ENCODE peak calls at places on chromosomes 1 and 21, in five cellular contexts. W is coronary artery, D is nephron progenitor cell, L is IMR-90, Y is osteoblast. U is an unnamed sample.

GRCh38 chr1:237814319-237814924 is 76.3 kb downstream of the ZP4 start:
- DNase-seq in W (no peak), D (no peak), L (peak; percentile 14), Y (peak; percentile 29), U (no peak)

GRCh38 chr1:180415985-180416633 is 86.3 kb downstream of the ACBD6 start:
- DNase-seq in W (no peak), D (no peak), L (peak; percentile 55), Y (peak; percentile 78), U (no peak)

GRCh38 chr1:91891969-91892368 is 6.0 kb upstream of the TGFBR3 start:
- DNase-seq in W (no peak), D (no peak), L (peak; percentile 54), Y (no peak), U (no peak)

GRCh38 chr1:57655161-57655560 is 231.3 kb upstream of the DAB1 start:
- DNase-seq in W (no peak), D (no peak), L (no peak), Y (no peak), U (no peak)

GRCh38 chr1:150995896-150996295 is 10.8 kb downstream of the MINDY1 start:
- DNase-seq in W (no peak), D (peak; percentile 56), L (no peak), Y (no peak), U (no peak)

GRCh38 chr1:200346744-200347143 is 63.1 kb downstream of the ZNF281 start:
- DNase-seq in W (no peak), D (no peak), L (peak; percentile 63), Y (no peak), U (no peak)

GRCh38 chr1:228308085-228308601 is 98.5 kb downstream of the TRIM11 start:
- DNase-seq in W (peak; percentile 49), D (no peak), L (no peak), Y (no peak), U (peak; percentile 65)

GRCh38 chr1:16944038-16944437 is 22.3 kb downstream of the CROCC start:
- DNase-seq in W (no peak), D (no peak), L (no peak), Y (no peak), U (no peak)

GRCh38 chr1:179080866-179081695 is 789 bp upstream of the TOR3A start:
- DNase-seq in W (no peak), D (no peak), L (no peak), Y (no peak), U (no peak)

GRCh38 chr1:33824321-33824720 is 39.6 kb upstream of the HMGB4 start:
- DNase-seq in W (no peak), D (no peak), L (no peak), Y (no peak), U (no peak)

GRCh38 chr1:247331172-247331525 is 518 bp downstream of the ZNF496 start:
- DNase-seq in W (peak; percentile 85), D (peak; percentile 78), L (peak; percentile 78), Y (peak; percentile 99), U (peak; percentile 90)

GRCh38 chr1:180136311-180136967 is 18.2 kb upstream of the QSOX1 start:
- DNase-seq in W (no peak), D (no peak), L (peak; percentile 35), Y (no peak), U (no peak)

GRCh38 chr1:212856755-212857154 is 1.3 kb upstream of the FLVCR1 start:
- DNase-seq in W (no peak), D (no peak), L (no peak), Y (no peak), U (no peak)

GRCh38 chr1:52748119-52748518 is 21.9 kb downstream of the ZYG11B start:
- DNase-seq in W (no peak), D (no peak), L (no peak), Y (peak; percentile 59), U (no peak)

GRCh38 chr1:17540255-17541001 is 930 bp downstream of the ARHGEF10L start:
- DNase-seq in W (peak; percentile 89), D (peak; percentile 63), L (no peak), Y (peak; percentile 96), U (no peak)

GRCh38 chr1:218660678-218661053 is 315.5 kb downstream of the TGFB2 start:
- DNase-seq in W (no peak), D (no peak), L (peak; percentile 82), Y (peak; percentile 49), U (no peak)

GRCh38 chr1:56644064-56644940 is 812 bp upstream of the PRKAA2 start:
- DNase-seq in W (no peak), D (no peak), L (peak; percentile 73), Y (peak; percentile 74), U (no peak)

GRCh38 chr1:34688358-34688757 is 66.5 kb upstream of the GJB5 start:
- DNase-seq in W (no peak), D (no peak), L (no peak), Y (no peak), U (no peak)

GRCh38 chr1:93446837-93447451 is 974 bp upstream of the FNBP1L start:
- DNase-seq in W (no peak), D (no peak), L (no peak), Y (no peak), U (no peak)

GRCh38 chr21:36587388-36587787 is 107.5 kb upstream of the CLDN14 start:
- DNase-seq in W (no peak), D (no peak), L (peak; percentile 4), Y (peak; percentile 91), U (no peak)

GRCh38 chr21:36584980-36585940 is 105.3 kb upstream of the CLDN14 start:
- DNase-seq in W (no peak), D (no peak), L (no peak), Y (no peak), U (no peak)

GRCh38 chr21:36591326-36591970 is 107.5 kb upstream of the SIM2 start:
- DNase-seq in W (no peak), D (no peak), L (no peak), Y (no peak), U (no peak)

GRCh38 chr21:36583591-36583990 is 103.7 kb upstream of the CLDN14 start:
- DNase-seq in W (no peak), D (no peak), L (no peak), Y (no peak), U (no peak)

DNA sequence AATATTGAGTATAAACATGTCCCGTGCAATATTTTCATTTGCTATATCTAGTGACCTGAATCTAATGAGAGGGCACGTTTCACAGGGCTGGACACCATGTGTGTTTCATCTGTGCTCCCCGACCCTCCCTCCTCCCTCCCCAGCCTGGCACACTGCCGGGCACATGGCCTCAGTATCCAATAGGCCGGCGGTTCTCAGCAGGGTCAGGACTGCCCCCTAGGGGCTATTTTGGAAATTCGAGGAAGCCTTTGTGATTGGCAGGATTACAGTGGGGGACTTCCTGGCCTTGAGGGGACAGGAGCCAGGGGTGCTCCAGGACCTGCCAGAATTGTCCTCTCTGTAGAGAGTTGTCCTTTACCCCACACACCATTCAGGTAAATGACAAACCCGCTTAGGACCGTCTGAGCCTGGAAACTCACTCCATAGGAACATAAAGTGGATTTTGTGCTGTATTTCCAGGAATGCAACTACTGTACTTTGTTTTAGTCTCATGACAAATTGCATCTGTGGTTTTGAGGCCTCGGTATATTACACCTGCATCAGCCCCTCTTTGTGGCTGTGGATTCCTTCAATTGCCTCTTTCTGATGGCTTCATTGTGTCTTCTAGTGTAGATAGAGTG is 109.5 kb upstream of the SIM2 start:
- DNase-seq in W (no peak), D (no peak), L (peak; percentile 27), Y (peak; percentile 84), U (no peak)
- TF ChIP-seq CTCF in W (no peak), D (peak; percentile 33), L (peak; percentile 56), Y (peak; percentile 66), U (peak; percentile 56)

DNA sequence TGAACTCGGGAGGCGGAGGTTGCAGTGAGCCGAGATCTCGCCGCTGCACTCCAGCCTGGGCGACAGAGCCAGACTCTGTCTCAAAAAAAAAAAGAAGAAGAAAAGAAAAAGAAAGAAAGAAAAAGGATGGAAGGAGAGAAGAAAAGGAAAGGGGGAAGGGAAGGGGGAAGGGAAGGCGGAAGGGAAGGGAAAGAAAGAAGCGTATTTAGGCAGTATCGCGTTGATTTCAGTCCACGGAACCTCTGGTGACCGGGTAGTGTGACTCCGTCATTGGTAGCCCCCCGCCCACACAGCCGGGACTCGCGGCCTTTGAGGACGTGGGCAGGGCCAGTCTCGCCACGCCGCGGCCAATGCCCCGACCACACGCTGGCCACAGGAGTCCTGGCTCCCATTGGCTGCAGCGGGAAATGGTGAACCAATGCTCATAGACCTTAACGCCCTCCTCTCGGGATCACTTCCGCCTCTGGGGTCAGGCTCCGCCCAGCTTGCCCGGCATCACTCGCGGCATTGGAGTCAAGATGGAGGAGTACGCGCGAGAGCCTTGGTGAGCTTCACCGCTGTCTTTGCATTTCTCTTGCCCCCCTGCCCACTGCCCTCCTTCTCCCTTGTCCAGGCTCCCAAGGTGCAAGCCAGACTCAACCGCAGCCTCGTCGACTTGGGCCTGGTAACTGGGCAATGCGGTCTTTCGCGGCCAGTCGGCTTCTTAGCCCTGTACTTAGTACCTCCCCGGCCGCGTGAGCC is at the start of gene TIMM17A:
- DNase-seq in W (peak; percentile 99), D (peak; percentile 93), L (peak; percentile 98), Y (peak; percentile 97), U (peak; percentile 99)
- TF ChIP-seq CTCF in W (no peak), D (no peak), L (no peak), Y (no peak), U (no peak)

DNA sequence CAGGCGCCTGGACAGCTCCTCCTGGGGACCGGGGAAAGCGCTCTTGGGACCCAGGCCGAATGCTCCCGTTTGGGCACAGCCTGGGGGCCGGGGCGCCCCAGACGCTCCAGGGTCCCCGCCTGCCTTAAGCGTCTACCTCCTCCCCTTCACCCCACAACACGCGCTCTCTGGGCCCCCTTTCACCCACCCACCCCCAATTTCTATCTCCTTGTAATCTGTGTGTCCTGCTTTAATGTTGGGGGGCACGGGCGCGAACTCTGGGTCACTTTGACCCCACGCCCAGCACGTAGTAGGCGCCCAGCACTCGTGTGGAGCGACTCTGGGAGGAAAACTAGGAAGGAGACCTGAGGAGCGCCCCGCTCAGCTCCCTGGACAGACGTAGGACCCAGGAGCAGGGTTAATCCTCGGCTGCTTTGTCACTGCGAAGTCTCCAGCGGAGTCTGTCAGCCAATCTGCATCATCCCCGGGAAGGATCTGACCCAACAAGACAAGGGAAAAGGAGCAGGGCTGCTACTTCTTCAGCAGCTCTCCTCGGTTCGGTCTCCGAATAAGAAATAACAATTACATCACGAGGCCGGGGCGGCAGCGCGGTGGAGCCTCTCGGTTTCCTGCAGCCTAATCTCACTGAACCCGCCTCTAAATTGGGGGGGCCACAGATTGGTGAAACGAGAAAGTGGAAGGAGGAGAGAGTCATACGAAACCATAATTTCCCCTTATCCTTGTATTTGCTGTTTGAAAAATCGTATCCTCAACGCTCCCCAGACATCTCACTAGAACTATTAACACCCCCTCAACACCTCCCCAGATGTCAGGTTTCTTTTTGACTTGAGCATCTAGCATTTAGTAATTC is 806 bp upstream of the NRIP1 start:
- DNase-seq in W (peak; percentile 93), D (peak; percentile 53), L (peak; percentile 86), Y (peak; percentile 96), U (peak; percentile 84)
- TF ChIP-seq CTCF in W (no peak), D (no peak), L (no peak), Y (no peak), U (no peak)

DNA sequence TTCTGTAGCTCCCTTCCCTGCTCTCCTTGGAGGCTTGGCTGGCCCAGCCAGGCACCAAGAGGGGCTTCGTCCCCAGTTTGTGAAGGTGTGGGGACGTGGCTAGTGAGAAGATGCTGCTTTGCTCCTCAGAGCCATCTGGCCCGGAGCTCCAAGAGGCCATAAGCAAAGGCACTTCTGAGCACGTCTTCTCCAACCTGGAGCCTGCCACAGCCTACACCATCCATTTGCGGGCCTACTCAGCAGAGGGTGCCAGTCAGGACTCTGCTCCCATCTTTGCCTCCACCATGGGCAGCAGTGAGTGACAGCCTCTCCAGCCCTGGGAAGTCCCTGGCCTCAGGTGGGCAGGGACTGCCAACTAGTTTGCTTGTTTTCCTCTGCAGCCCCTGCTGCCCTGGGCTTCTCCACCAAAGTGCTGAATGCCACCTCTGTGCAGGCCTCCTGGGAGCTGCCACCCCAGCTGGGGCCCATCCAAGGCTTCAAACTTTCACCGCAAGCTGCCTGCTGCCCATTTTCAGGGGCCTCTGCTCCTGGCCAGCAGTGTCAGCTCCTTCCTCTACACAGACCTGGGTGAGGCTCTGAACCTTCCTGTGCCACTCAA is 25.9 kb downstream of the SLC27A3 start:
- DNase-seq in W (peak; percentile 49), D (no peak), L (no peak), Y (no peak), U (no peak)
- TF ChIP-seq CTCF in W (no peak), D (no peak), L (no peak), Y (no peak), U (no peak)

U was measured in osteocyte.